ENCODE peak calls at places on chromosomes 13 and 19, in seven cellular contexts. One of them, this sample, is unnamed.

GRCh38 chr19:1161716-1162115 is 12.4 kb downstream of the SBNO2 start:
- DNase-seq in HCT116: no peak
- DNase-seq in GM12878: no peak
- DNase-seq in H1: no peak
- DNase-seq in HepG2: no peak
- DNase-seq in K562: peak
- DNase-seq in SK-N-SH: no peak
- DNase-seq in this sample: no peak

GRCh38 chr13:110106726-110107125 is 200.2 kb downstream of the COL4A1 start:
- DNase-seq in HCT116: no peak
- DNase-seq in GM12878: no peak
- DNase-seq in H1: no peak
- DNase-seq in HepG2: no peak
- DNase-seq in K562: no peak
- DNase-seq in SK-N-SH: no peak
- DNase-seq in this sample: no peak

GRCh38 chr19:12668937-12669271 is 2.3 kb downstream of the WDR83 start:
- DNase-seq in HCT116: no peak
- DNase-seq in GM12878: no peak
- DNase-seq in H1: peak
- DNase-seq in HepG2: peak
- DNase-seq in K562: peak
- DNase-seq in SK-N-SH: peak
- DNase-seq in this sample: peak

GRCh38 chr13:72820156-72820897 is 38.4 kb downstream of the PIBF1 start:
- DNase-seq in HCT116: no peak
- DNase-seq in GM12878: no peak
- DNase-seq in H1: no peak
- DNase-seq in HepG2: no peak
- DNase-seq in K562: no peak
- DNase-seq in SK-N-SH: no peak
- DNase-seq in this sample: no peak

GRCh38 chr19:30245401-30246039 is 126.7 kb upstream of the ZNF536 start:
- DNase-seq in HCT116: no peak
- DNase-seq in GM12878: no peak
- DNase-seq in H1: no peak
- DNase-seq in HepG2: no peak
- DNase-seq in K562: no peak
- DNase-seq in SK-N-SH: no peak
- DNase-seq in this sample: no peak

GRCh38 chr19:15471639-15472101 is 7.3 kb upstream of the RASAL3 start:
- DNase-seq in HCT116: no peak
- DNase-seq in GM12878: no peak
- DNase-seq in H1: no peak
- DNase-seq in HepG2: no peak
- DNase-seq in K562: no peak
- DNase-seq in SK-N-SH: peak
- DNase-seq in this sample: no peak

GRCh38 chr13:37960427-37960826 is 90.9 kb upstream of the TRPC4 start:
- DNase-seq in HCT116: no peak
- DNase-seq in GM12878: no peak
- DNase-seq in H1: no peak
- DNase-seq in HepG2: no peak
- DNase-seq in K562: peak
- DNase-seq in SK-N-SH: no peak
- DNase-seq in this sample: no peak

GRCh38 chr13:52677823-52678222 is 25.2 kb downstream of the SUGT1 start:
- DNase-seq in HCT116: no peak
- DNase-seq in GM12878: no peak
- DNase-seq in H1: no peak
- DNase-seq in HepG2: no peak
- DNase-seq in K562: no peak
- DNase-seq in SK-N-SH: peak
- DNase-seq in this sample: no peak

GRCh38 chr19:52022193-52022592 is 6.0 kb downstream of the ZNF614 start:
- DNase-seq in HCT116: no peak
- DNase-seq in GM12878: no peak
- DNase-seq in H1: no peak
- DNase-seq in HepG2: no peak
- DNase-seq in K562: no peak
- DNase-seq in SK-N-SH: no peak
- DNase-seq in this sample: no peak
- TF ChIP-seq JUND in HCT116: no peak
- TF ChIP-seq JUND in GM12878: no peak
- TF ChIP-seq JUND in H1: no peak
- TF ChIP-seq JUND in HepG2: no peak
- TF ChIP-seq JUND in K562: no peak
- TF ChIP-seq JUND in SK-N-SH: no peak
- TF ChIP-seq JUND in this sample: no peak

GRCh38 chr13:60590775-60591174 is 193.8 kb downstream of the TDRD3 start:
- DNase-seq in HCT116: no peak
- DNase-seq in GM12878: no peak
- DNase-seq in H1: no peak
- DNase-seq in HepG2: no peak
- DNase-seq in K562: no peak
- DNase-seq in SK-N-SH: no peak
- DNase-seq in this sample: no peak
- TF ChIP-seq JUND in HCT116: no peak
- TF ChIP-seq JUND in GM12878: no peak
- TF ChIP-seq JUND in H1: no peak
- TF ChIP-seq JUND in HepG2: no peak
- TF ChIP-seq JUND in K562: no peak
- TF ChIP-seq JUND in SK-N-SH: no peak
- TF ChIP-seq JUND in this sample: no peak

GRCh38 chr13:71209217-71209616 is 657.8 kb downstream of the DACH1 start:
- DNase-seq in HCT116: no peak
- DNase-seq in GM12878: no peak
- DNase-seq in H1: no peak
- DNase-seq in HepG2: no peak
- DNase-seq in K562: no peak
- DNase-seq in SK-N-SH: no peak
- DNase-seq in this sample: no peak
- TF ChIP-seq JUND in HCT116: no peak
- TF ChIP-seq JUND in GM12878: no peak
- TF ChIP-seq JUND in H1: no peak
- TF ChIP-seq JUND in HepG2: no peak
- TF ChIP-seq JUND in K562: no peak
- TF ChIP-seq JUND in SK-N-SH: no peak
- TF ChIP-seq JUND in this sample: no peak

DNA sequence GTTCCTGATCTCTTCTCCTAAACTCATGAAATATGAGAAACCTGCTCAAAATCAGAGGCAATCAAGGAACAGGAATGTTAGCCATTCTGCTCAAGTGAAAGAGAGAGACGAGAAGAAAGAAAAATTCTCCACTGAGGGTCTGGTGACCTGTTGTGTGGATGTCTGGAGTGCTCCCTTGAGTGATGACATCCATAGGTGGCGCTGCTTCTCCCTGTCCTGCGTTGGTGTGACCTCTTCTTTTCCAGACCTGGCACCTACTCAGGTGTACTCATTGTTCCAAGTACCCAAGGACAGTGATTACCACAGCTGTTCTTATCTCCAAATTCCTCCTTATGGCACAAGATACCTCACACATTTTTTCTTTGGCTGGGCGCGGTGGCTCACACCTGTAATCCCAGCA is 4.0 kb downstream of the ZNF223 start:
- DNase-seq in HCT116: no peak
- DNase-seq in GM12878: no peak
- DNase-seq in H1: no peak
- DNase-seq in HepG2: no peak
- DNase-seq in K562: no peak
- DNase-seq in SK-N-SH: no peak
- DNase-seq in this sample: no peak
- TF ChIP-seq JUND in HCT116: no peak
- TF ChIP-seq JUND in GM12878: no peak
- TF ChIP-seq JUND in H1: no peak
- TF ChIP-seq JUND in HepG2: no peak
- TF ChIP-seq JUND in K562: no peak
- TF ChIP-seq JUND in SK-N-SH: no peak
- TF ChIP-seq JUND in this sample: no peak

DNA sequence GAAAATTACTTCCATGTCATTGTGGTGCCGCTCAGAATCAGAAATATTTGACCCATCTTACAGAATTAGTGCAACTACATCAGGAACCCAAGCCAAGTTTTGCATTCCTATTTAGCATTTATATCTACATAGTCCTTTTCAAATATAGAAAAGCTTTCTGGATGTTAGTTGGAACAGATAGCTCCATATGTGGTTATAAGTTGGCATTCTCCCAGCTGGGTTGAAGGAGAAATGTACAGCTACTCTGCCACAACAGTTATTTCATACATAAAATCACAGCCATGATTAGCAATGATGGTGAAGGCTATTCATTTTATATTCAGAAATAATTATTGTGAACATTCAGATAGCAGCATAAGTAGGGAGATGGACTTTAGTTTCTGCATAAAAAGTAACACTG is 28.2 kb downstream of the HPN start:
- DNase-seq in HCT116: no peak
- DNase-seq in GM12878: no peak
- DNase-seq in H1: no peak
- DNase-seq in HepG2: no peak
- DNase-seq in K562: no peak
- DNase-seq in SK-N-SH: no peak
- DNase-seq in this sample: no peak
- TF ChIP-seq JUND in HCT116: no peak
- TF ChIP-seq JUND in GM12878: no peak
- TF ChIP-seq JUND in H1: no peak
- TF ChIP-seq JUND in HepG2: no peak
- TF ChIP-seq JUND in K562: no peak
- TF ChIP-seq JUND in SK-N-SH: no peak
- TF ChIP-seq JUND in this sample: no peak